ENCODE peak calls at places on chromosomes 12 and 14, in five cellular contexts. One of them, this sample, is unnamed.

GRCh38 chr12:90729741-90730140 is 225.2 kb downstream of the CCER1 start:
- DNase-seq in SK-N-SH: no peak
- DNase-seq in GM12878: no peak
- DNase-seq in HepG2: no peak
- DNase-seq in K562: no peak
- DNase-seq in this sample: no peak

GRCh38 chr12:60394680-60395079 is 798.9 kb downstream of the SLC16A7 start:
- DNase-seq in SK-N-SH: no peak
- DNase-seq in HepG2: no peak
- DNase-seq in K562: no peak
- DNase-seq in GM12878: no peak
- DNase-seq in this sample: no peak

GRCh38 chr12:91074851-91075250 is 17.0 kb upstream of the KERA start:
- DNase-seq in GM12878: no peak
- DNase-seq in K562: no peak
- DNase-seq in SK-N-SH: no peak
- DNase-seq in HepG2: no peak
- DNase-seq in this sample: no peak

GRCh38 chr12:122921917-122922316 is 26.0 kb upstream of the VPS37B start:
- DNase-seq in SK-N-SH: no peak
- DNase-seq in HepG2: no peak
- DNase-seq in GM12878: no peak
- DNase-seq in K562: no peak
- DNase-seq in this sample: no peak

GRCh38 chr14:104731249-104731924 is 7.4 kb downstream of the ADSS1 start:
- DNase-seq in SK-N-SH: peak; percentile 75
- DNase-seq in K562: peak; percentile 50
- DNase-seq in GM12878: no peak
- DNase-seq in HepG2: peak; percentile 73
- DNase-seq in this sample: no peak

GRCh38 chr12:131133994-131134393 is 180.3 kb downstream of the ADGRD1 start:
- DNase-seq in HepG2: no peak
- DNase-seq in GM12878: no peak
- DNase-seq in K562: no peak
- DNase-seq in SK-N-SH: no peak
- DNase-seq in this sample: no peak

GRCh38 chr14:102948698-102949061 is 26.2 kb downstream of the AMN start:
- DNase-seq in SK-N-SH: no peak
- DNase-seq in GM12878: no peak
- DNase-seq in K562: no peak
- DNase-seq in HepG2: no peak
- DNase-seq in this sample: no peak

GRCh38 chr14:59707778-59708635 is 131.4 kb upstream of the CCDC175 start:
- DNase-seq in K562: no peak
- DNase-seq in HepG2: no peak
- DNase-seq in SK-N-SH: peak; percentile 19
- DNase-seq in GM12878: no peak
- DNase-seq in this sample: no peak

GRCh38 chr12:127485528-127485927 is 781.4 kb upstream of the TMEM132C start:
- DNase-seq in GM12878: no peak
- DNase-seq in K562: no peak
- DNase-seq in SK-N-SH: no peak
- DNase-seq in HepG2: no peak
- DNase-seq in this sample: peak; percentile 10

GRCh38 chr14:20757963-20758362 is 10.2 kb upstream of the EDDM3B start:
- DNase-seq in K562: peak; percentile 41
- DNase-seq in HepG2: no peak
- DNase-seq in SK-N-SH: no peak
- DNase-seq in GM12878: no peak
- DNase-seq in this sample: no peak

GRCh38 chr12:78888583-78888982 is 24.0 kb downstream of the SYT1 start:
- DNase-seq in SK-N-SH: no peak
- DNase-seq in K562: no peak
- DNase-seq in GM12878: peak; percentile 34
- DNase-seq in HepG2: no peak
- DNase-seq in this sample: no peak

GRCh38 chr14:29236401-29236800 is 469.8 kb downstream of the FOXG1 start:
- DNase-seq in K562: no peak
- DNase-seq in GM12878: no peak
- DNase-seq in SK-N-SH: no peak
- DNase-seq in HepG2: no peak
- DNase-seq in this sample: no peak

GRCh38 chr12:93804392-93805179 is 127.4 kb downstream of the CRADD start:
- DNase-seq in GM12878: no peak
- DNase-seq in K562: no peak
- DNase-seq in HepG2: no peak
- DNase-seq in SK-N-SH: no peak
- DNase-seq in this sample: no peak

GRCh38 chr12:109736552-109737108 is 23.0 kb downstream of the FAM222A start:
- DNase-seq in HepG2: peak; percentile 34
- DNase-seq in GM12878: no peak
- DNase-seq in SK-N-SH: peak; percentile 43
- DNase-seq in K562: peak; percentile 84
- DNase-seq in this sample: peak; percentile 87

GRCh38 chr12:124053855-124054254 is 80.8 kb downstream of the ZNF664 start:
- DNase-seq in GM12878: no peak
- DNase-seq in HepG2: peak; percentile 52
- DNase-seq in SK-N-SH: peak; percentile 44
- DNase-seq in K562: no peak
- DNase-seq in this sample: peak; percentile 61

GRCh38 chr12:103301642-103302620 is 193.8 kb downstream of the C12orf42 start:
- DNase-seq in SK-N-SH: peak; percentile 31
- DNase-seq in K562: no peak
- DNase-seq in HepG2: no peak
- DNase-seq in GM12878: no peak
- DNase-seq in this sample: peak; percentile 47

GRCh38 chr12:913919-914718 is 35.4 kb downstream of the RAD52 start:
- DNase-seq in HepG2: no peak
- DNase-seq in SK-N-SH: no peak
- DNase-seq in GM12878: no peak
- DNase-seq in K562: no peak
- DNase-seq in this sample: no peak

GRCh38 chr12:25819713-25820112 is 138.8 kb upstream of the RASSF8 start:
- DNase-seq in HepG2: no peak
- DNase-seq in K562: no peak
- DNase-seq in SK-N-SH: no peak
- DNase-seq in GM12878: no peak
- DNase-seq in this sample: no peak

GRCh38 chr14:33493329-33493728 is 457.5 kb downstream of the EGLN3 start:
- DNase-seq in K562: no peak
- DNase-seq in GM12878: no peak
- DNase-seq in SK-N-SH: no peak
- DNase-seq in HepG2: no peak
- DNase-seq in this sample: no peak

GRCh38 chr12:122527478-122527944 is 462 bp downstream of the KNTC1 start:
- DNase-seq in GM12878: no peak
- DNase-seq in HepG2: no peak
- DNase-seq in SK-N-SH: peak; percentile 12
- DNase-seq in K562: peak; percentile 15
- DNase-seq in this sample: no peak

GRCh38 chr12:89348894-89349669 is 3.2 kb downstream of the DUSP6 start:
- DNase-seq in HepG2: no peak
- DNase-seq in K562: no peak
- DNase-seq in GM12878: no peak
- DNase-seq in SK-N-SH: no peak
- DNase-seq in this sample: no peak

GRCh38 chr14:105328678-105329390 is 14.3 kb downstream of the PACS2 start:
- DNase-seq in HepG2: no peak
- DNase-seq in K562: no peak
- DNase-seq in GM12878: no peak
- DNase-seq in SK-N-SH: peak; percentile 35
- DNase-seq in this sample: no peak

GRCh38 chr14:90454041-90455000 is 57.5 kb downstream of the CALM1 start:
- DNase-seq in HepG2: peak; percentile 33
- DNase-seq in SK-N-SH: peak; percentile 95
- DNase-seq in GM12878: no peak
- DNase-seq in K562: peak; percentile 97
- DNase-seq in this sample: peak; percentile 89

GRCh38 chr12:67444542-67444941 is 175.4 kb downstream of the CAND1 start:
- DNase-seq in SK-N-SH: no peak
- DNase-seq in HepG2: no peak
- DNase-seq in GM12878: no peak
- DNase-seq in K562: no peak
- DNase-seq in this sample: no peak

GRCh38 chr12:57381693-57382220 is 49.1 kb downstream of the R3HDM2 start:
- DNase-seq in K562: no peak
- DNase-seq in SK-N-SH: no peak
- DNase-seq in GM12878: no peak
- DNase-seq in HepG2: no peak
- DNase-seq in this sample: no peak

GRCh38 chr14:24664366-24664765 is 30.4 kb upstream of the GZMB start:
- DNase-seq in SK-N-SH: no peak
- DNase-seq in GM12878: no peak
- DNase-seq in HepG2: no peak
- DNase-seq in K562: no peak
- DNase-seq in this sample: no peak

GRCh38 chr12:116690016-116690709 is 47.7 kb downstream of the SPRING1 start:
- DNase-seq in SK-N-SH: peak; percentile 43
- DNase-seq in GM12878: no peak
- DNase-seq in HepG2: no peak
- DNase-seq in K562: no peak
- DNase-seq in this sample: no peak

GRCh38 chr12:67789266-67789665 is 140.7 kb downstream of the DYRK2 start:
- DNase-seq in K562: no peak
- DNase-seq in HepG2: no peak
- DNase-seq in SK-N-SH: no peak
- DNase-seq in GM12878: no peak
- DNase-seq in this sample: no peak

GRCh38 chr14:105204931-105205717 is 24.0 kb upstream of the NUDT14 start:
- DNase-seq in GM12878: no peak
- DNase-seq in K562: no peak
- DNase-seq in SK-N-SH: no peak
- DNase-seq in HepG2: no peak
- DNase-seq in this sample: no peak

GRCh38 chr12:89995870-89996269 is 287.2 kb upstream of the ATP2B1 start:
- DNase-seq in SK-N-SH: no peak
- DNase-seq in K562: no peak
- DNase-seq in HepG2: no peak
- DNase-seq in GM12878: no peak
- DNase-seq in this sample: no peak

GRCh38 chr14:30728471-30728870 is 106.4 kb downstream of the SCFD1 start:
- DNase-seq in K562: no peak
- DNase-seq in HepG2: no peak
- DNase-seq in GM12878: no peak
- DNase-seq in SK-N-SH: no peak
- DNase-seq in this sample: no peak

GRCh38 chr14:101899263-101899662 is 65.1 kb upstream of the DYNC1H1 start:
- DNase-seq in HepG2: no peak
- DNase-seq in SK-N-SH: no peak
- DNase-seq in GM12878: no peak
- DNase-seq in K562: peak; percentile 24
- DNase-seq in this sample: no peak

GRCh38 chr12:121355818-121356217 is 3.6 kb upstream of the ANAPC5 start:
- DNase-seq in HepG2: no peak
- DNase-seq in SK-N-SH: no peak
- DNase-seq in GM12878: no peak
- DNase-seq in K562: no peak
- DNase-seq in this sample: no peak

GRCh38 chr12:121356657-121357056 is 4.4 kb upstream of the ANAPC5 start:
- DNase-seq in K562: no peak
- DNase-seq in HepG2: peak; percentile 15
- DNase-seq in SK-N-SH: no peak
- DNase-seq in GM12878: no peak
- DNase-seq in this sample: no peak

GRCh38 chr12:121357331-121357730 is 5.1 kb upstream of the ANAPC5 start:
- DNase-seq in HepG2: no peak
- DNase-seq in GM12878: no peak
- DNase-seq in K562: no peak
- DNase-seq in SK-N-SH: no peak
- DNase-seq in this sample: no peak

GRCh38 chr12:121346747-121347146 is 5.5 kb downstream of the ANAPC5 start:
- DNase-seq in K562: no peak
- DNase-seq in GM12878: no peak
- DNase-seq in HepG2: no peak
- DNase-seq in SK-N-SH: no peak
- DNase-seq in this sample: no peak

GRCh38 chr12:121352053-121353018 is at the start of gene ANAPC5:
- DNase-seq in HepG2: peak; percentile 99
- DNase-seq in SK-N-SH: peak; percentile 92
- DNase-seq in K562: peak; percentile 96
- DNase-seq in GM12878: peak; percentile 98
- DNase-seq in this sample: peak; percentile 86
- TF ChIP-seq CTCF in HepG2: peak; percentile 28
- TF ChIP-seq CTCF in SK-N-SH: no peak
- TF ChIP-seq CTCF in K562: peak; percentile 12
- TF ChIP-seq CTCF in GM12878: no peak
- TF ChIP-seq CTCF in this sample: no peak

GRCh38 chr12:107283652-107284051 is 190.3 kb upstream of the CRY1 start:
- DNase-seq in HepG2: no peak
- DNase-seq in GM12878: no peak
- DNase-seq in K562: peak; percentile 14
- DNase-seq in SK-N-SH: no peak
- DNase-seq in this sample: no peak
- TF ChIP-seq TAF1 in HepG2: no peak
- TF ChIP-seq TAF1 in GM12878: no peak
- TF ChIP-seq TAF1 in K562: no peak
- TF ChIP-seq TAF1 in SK-N-SH: no peak
- TF ChIP-seq TAF1 in this sample: no peak

GRCh38 chr14:36019126-36019525 is 157.4 kb downstream of the PTCSC3 start:
- DNase-seq in GM12878: no peak
- DNase-seq in HepG2: no peak
- DNase-seq in K562: no peak
- DNase-seq in SK-N-SH: no peak
- DNase-seq in this sample: no peak
- TF ChIP-seq CTCF in GM12878: no peak
- TF ChIP-seq CTCF in HepG2: no peak
- TF ChIP-seq CTCF in K562: no peak
- TF ChIP-seq CTCF in SK-N-SH: no peak
- TF ChIP-seq CTCF in this sample: no peak

GRCh38 chr12:104671407-104672095 is 214.8 kb downstream of the CHST11 start:
- DNase-seq in K562: peak; percentile 36
- DNase-seq in HepG2: peak; percentile 53
- DNase-seq in GM12878: peak; percentile 88
- DNase-seq in SK-N-SH: peak; percentile 40
- DNase-seq in this sample: no peak
- TF ChIP-seq TAF1 in K562: no peak
- TF ChIP-seq TAF1 in HepG2: no peak
- TF ChIP-seq TAF1 in GM12878: peak; percentile 46
- TF ChIP-seq TAF1 in SK-N-SH: peak; percentile 17
- TF ChIP-seq TAF1 in this sample: no peak

GRCh38 chr12:75087656-75088055 is 122.0 kb downstream of the KCNC2 start:
- DNase-seq in SK-N-SH: no peak
- DNase-seq in K562: no peak
- DNase-seq in GM12878: no peak
- DNase-seq in HepG2: no peak
- DNase-seq in this sample: no peak
- TF ChIP-seq CTCF in SK-N-SH: peak; percentile 27
- TF ChIP-seq CTCF in K562: no peak
- TF ChIP-seq CTCF in GM12878: no peak
- TF ChIP-seq CTCF in HepG2: peak; percentile 22
- TF ChIP-seq CTCF in this sample: peak; percentile 24

GRCh38 chr14:69612759-69613145 is 1.4 kb downstream of the SUSD6 start:
- DNase-seq in GM12878: no peak
- DNase-seq in SK-N-SH: no peak
- DNase-seq in K562: no peak
- DNase-seq in HepG2: no peak
- DNase-seq in this sample: no peak
- TF ChIP-seq TAF1 in GM12878: no peak
- TF ChIP-seq TAF1 in SK-N-SH: no peak
- TF ChIP-seq TAF1 in K562: no peak
- TF ChIP-seq TAF1 in HepG2: no peak
- TF ChIP-seq TAF1 in this sample: no peak

GRCh38 chr14:52103416-52103815 is 34.6 kb upstream of the NID2 start:
- DNase-seq in SK-N-SH: no peak
- DNase-seq in HepG2: no peak
- DNase-seq in K562: no peak
- DNase-seq in GM12878: no peak
- DNase-seq in this sample: no peak
- TF ChIP-seq CTCF in SK-N-SH: no peak
- TF ChIP-seq CTCF in HepG2: no peak
- TF ChIP-seq CTCF in K562: no peak
- TF ChIP-seq CTCF in GM12878: no peak
- TF ChIP-seq CTCF in this sample: no peak

This sample was measured in H1.